ENCODE peak calls at places on chromosomes 13 and 19, in five cellular contexts. B is Peyer's patch, K is IMR-90, L is neural progenitor cell, N is neural crest cell. T is an unnamed sample.

GRCh38 chr13:49690990-49691886 is at the start of gene EBPL:
- DNase-seq in N (peak), B (peak), K (peak), L (peak), T (peak)

GRCh38 chr13:93496985-93497673 is 270.5 kb downstream of the GPC6 start:
- DNase-seq in K (no peak), N (no peak), B (no peak), L (peak), T (no peak)

GRCh38 chr19:18294467-18294864 is 13.0 kb upstream of the JUND start:
- DNase-seq in K (no peak), N (no peak), B (peak), L (peak), T (peak)

GRCh38 chr13:76889254-76889653 is 3.0 kb upstream of the KCTD12 start:
- DNase-seq in L (no peak), K (no peak), N (no peak), B (no peak), T (no peak)

GRCh38 chr13:103788061-103788652 is 721.9 kb upstream of the SLC10A2 start:
- DNase-seq in L (no peak), N (no peak), K (no peak), B (no peak), T (no peak)

GRCh38 chr13:28584873-28585317 is 74.0 kb upstream of the POMP start:
- DNase-seq in B (no peak), K (peak), L (no peak), N (no peak), T (no peak)

GRCh38 chr19:29259153-29259552 is 46.2 kb upstream of the UQCRFS1 start:
- DNase-seq in B (no peak), N (no peak), L (peak), K (no peak), T (no peak)

GRCh38 chr13:75512253-75512652 is 25.4 kb downstream of the COMMD6 start:
- DNase-seq in L (no peak), B (no peak), K (no peak), N (no peak), T (no peak)

GRCh38 chr13:24027494-24027893 is 130.2 kb upstream of the C1QTNF9B start:
- DNase-seq in L (no peak), K (no peak), B (no peak), N (no peak), T (no peak)

GRCh38 chr13:113493315-113493951 is 2.9 kb upstream of the DCUN1D2 start:
- DNase-seq in N (no peak), L (no peak), K (peak), B (no peak), T (no peak)

GRCh38 chr13:95025116-95025515 is 276.1 kb downstream of the ABCC4 start:
- DNase-seq in N (no peak), B (no peak), K (no peak), L (no peak), T (no peak)

DNA sequence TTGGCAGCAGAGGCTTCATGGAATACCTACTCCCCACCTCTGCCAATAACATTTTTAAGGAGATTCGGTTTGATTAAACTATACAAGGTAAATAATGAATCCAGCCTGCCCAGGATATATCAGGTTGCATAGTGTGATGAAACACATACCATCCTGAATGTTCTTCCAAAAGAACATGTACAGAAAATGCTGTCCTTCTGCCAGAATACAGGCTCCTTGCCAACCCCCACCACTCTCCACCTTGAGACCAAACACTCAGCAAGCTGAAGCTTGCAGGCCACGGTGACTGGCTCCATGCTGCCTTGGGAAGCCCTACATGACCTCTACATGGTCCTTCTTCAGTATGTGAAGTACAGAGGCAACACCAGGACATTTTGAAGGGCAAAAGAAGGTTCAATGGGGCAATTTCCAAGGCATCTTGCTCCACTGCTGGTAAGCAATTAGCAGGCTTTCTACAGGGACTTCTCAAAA is 62.6 kb upstream of the SERP2 start:
- DNase-seq in L (no peak), K (peak), B (no peak), N (no peak), T (no peak)
- TF ChIP-seq CTCF in L (no peak), K (no peak), B (no peak), N (no peak), T (no peak)

GRCh38 chr13:41384749-41385503 is 72.4 kb upstream of the RGCC start:
- DNase-seq in L (no peak), B (no peak), N (no peak), K (peak), T (no peak)
- TF ChIP-seq CTCF in L (peak), B (peak), N (peak), K (peak), T (no peak)

GRCh38 chr19:46585539-46585938 is 15.6 kb upstream of the CALM3 start:
- DNase-seq in N (no peak), L (no peak), B (no peak), K (no peak), T (no peak)

GRCh38 chr19:46591254-46591653 is 9.9 kb upstream of the CALM3 start:
- DNase-seq in N (no peak), L (no peak), K (no peak), B (no peak), T (no peak)

GRCh38 chr19:46586294-46586693 is 14.8 kb upstream of the CALM3 start:
- DNase-seq in L (no peak), K (no peak), N (no peak), B (no peak), T (no peak)

GRCh38 chr19:46587861-46588260 is 13.3 kb upstream of the CALM3 start:
- DNase-seq in K (no peak), L (no peak), B (no peak), N (no peak), T (no peak)
- TF ChIP-seq CTCF in K (no peak), L (no peak), B (no peak), N (no peak), T (no peak)

GRCh38 chr19:55247621-55248099 is 11.2 kb downstream of the PPP6R1 start:
- DNase-seq in B (peak), K (no peak), L (no peak), N (no peak), T (no peak)
- TF ChIP-seq CTCF in B (no peak), K (no peak), L (no peak), N (no peak), T (no peak)

GRCh38 chr13:78689011-78689410 is 30.1 kb upstream of the OBI1 start:
- DNase-seq in N (no peak), L (peak), B (no peak), K (no peak), T (no peak)
- TF ChIP-seq CTCF in N (no peak), L (peak), B (no peak), K (no peak), T (no peak)

DNA sequence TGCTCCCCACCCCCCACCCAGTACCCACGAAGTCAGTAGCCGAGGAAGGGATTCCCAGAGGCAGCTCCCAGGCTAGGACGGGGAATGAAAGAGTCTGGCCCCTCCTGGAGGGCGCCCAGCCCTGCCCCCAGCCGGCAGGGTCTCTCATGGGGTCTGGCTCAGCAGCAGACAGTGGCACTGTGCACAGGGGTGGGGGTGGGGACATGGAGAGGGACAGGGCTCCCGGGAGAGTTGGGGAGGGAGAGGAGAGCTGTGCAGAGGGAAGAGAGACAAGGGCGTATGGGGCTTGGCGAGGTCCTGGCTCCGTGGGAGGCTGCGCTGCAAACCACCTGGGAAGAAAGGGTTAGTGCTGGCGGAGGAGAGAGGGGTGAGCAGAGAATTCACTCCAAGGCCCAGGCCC is 27.7 kb upstream of the ASF1B start:
- DNase-seq in B (no peak), L (peak), K (no peak), N (no peak), T (no peak)
- TF ChIP-seq CTCF in B (no peak), L (no peak), K (no peak), N (no peak), T (no peak)

DNA sequence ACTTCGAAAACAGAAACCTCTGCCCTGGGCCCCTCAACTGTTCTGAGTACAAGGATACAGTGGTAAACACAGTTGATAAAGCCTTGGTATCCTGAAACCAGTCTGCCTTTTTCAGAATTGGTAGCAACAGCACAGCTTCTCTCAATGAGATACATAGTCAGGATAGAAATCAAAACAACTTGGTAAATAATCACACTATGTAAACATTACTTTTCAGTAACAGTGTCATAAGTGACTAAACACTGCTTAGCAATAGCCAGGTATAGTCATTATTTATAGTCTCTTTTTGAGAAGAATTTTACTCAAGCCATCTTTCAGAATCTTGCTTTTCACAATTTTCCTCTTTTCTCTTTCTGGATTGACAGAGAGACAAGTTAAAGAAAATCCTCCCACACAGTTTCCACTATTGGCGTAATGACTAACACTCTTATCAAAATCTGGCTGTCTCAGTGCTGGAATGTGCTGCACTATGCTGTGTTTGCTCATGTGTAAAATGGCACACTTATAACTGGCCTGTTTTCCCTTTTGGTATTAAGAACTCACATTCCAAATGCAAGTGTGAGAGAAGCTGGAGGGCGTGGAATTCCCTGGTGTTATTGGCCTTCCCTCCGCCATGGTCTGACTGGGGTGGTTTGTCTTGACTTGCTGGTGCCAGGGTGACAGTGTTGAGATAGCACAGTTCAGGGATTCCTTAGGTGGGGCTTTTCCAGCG is 368.8 kb downstream of the TDRD3 start:
- DNase-seq in N (no peak), B (no peak), L (no peak), K (no peak), T (no peak)
- TF ChIP-seq CTCF in N (no peak), B (no peak), L (no peak), K (no peak), T (no peak)

DNA sequence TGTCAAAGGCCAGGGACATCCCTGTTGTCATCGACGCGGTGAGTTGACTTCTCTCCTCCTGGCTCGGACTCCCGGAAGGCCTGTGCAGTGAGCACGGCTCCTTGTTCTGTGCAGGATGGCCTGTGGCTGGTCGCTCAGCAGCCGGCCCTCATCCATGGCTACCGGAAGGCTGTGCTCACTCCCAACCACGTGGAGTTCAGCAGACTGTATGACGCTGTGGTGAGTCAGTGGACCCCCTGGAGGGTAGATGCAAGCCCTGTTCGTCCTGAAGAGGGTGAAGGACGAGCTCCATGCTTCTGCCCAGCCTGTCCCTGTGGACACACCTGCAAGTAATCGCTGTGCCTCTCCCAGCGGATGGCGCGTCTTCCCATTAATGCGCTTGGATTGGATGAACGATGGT is 19.2 kb downstream of the NAXD start:
- DNase-seq in K (peak), N (no peak), L (no peak), B (no peak), T (no peak)
- TF ChIP-seq CTCF in K (no peak), N (no peak), L (no peak), B (no peak), T (no peak)

DNA sequence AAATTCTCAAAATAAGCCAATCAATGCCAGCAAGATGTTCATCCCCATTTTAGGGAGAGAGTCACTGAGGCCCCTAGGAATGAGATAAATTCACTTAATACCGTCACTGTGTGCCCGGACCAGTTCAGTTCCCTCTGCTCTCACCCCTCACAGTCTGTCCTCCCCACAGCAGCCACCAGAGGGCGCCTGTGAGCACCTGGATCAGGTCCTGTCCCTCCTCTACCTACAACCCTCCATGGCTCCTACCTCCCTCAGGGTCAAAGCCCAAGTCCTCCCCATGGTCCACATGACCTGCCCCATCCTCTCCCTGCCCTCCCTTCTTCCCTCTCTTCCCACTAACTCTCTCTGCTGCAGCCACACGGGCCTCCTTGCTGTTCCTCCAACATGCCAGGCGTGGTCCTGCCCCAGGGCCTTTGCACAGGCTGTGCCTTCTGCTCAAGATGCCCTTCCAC is 42.0 kb upstream of the NFIC start:
- DNase-seq in L (peak), N (peak), K (no peak), B (peak), T (peak)
- TF ChIP-seq CTCF in L (peak), N (peak), K (peak), B (peak), T (peak)

T was measured in natural killer cell.